ENCODE peak calls at places on chromosomes 12 and 14, in seven cellular contexts. W, Q, S, O, C, X and N are unnamed samples.

GRCh38 chr14:61385002-61385685 is 63.8 kb downstream of the PRKCH start:
- DNase-seq in W (peak), Q (peak), S (no peak), O (no peak), C (no peak), X (peak), N (no peak)

GRCh38 chr14:105065280-105066228 is at the start of gene GPR132:
- DNase-seq in W (peak), Q (peak), S (no peak), O (peak), C (no peak), X (no peak), N (no peak)

GRCh38 chr12:66072135-66072534 is 58.4 kb downstream of the LLPH start:
- DNase-seq in W (no peak), Q (no peak), S (no peak), O (no peak), C (no peak), X (no peak), N (no peak)

GRCh38 chr12:85369365-85370154 is 89.5 kb downstream of the ALX1 start:
- DNase-seq in W (no peak), Q (no peak), S (peak), O (no peak), C (peak), X (peak), N (no peak)

GRCh38 chr14:78606111-78606510 is 435.9 kb downstream of the NRXN3 start:
- DNase-seq in W (no peak), Q (no peak), S (peak), O (no peak), C (no peak), X (no peak), N (peak)

GRCh38 chr14:45810152-45810872 is 557.3 kb upstream of the MIS18BP1 start:
- DNase-seq in W (no peak), Q (no peak), S (no peak), O (no peak), C (peak), X (peak), N (no peak)

GRCh38 chr14:105325303-105325702 is 10.8 kb downstream of the PACS2 start:
- DNase-seq in W (no peak), Q (no peak), S (no peak), O (no peak), C (no peak), X (no peak), N (no peak)

GRCh38 chr14:53599221-53599945 is 357.2 kb downstream of the BMP4 start:
- DNase-seq in W (no peak), Q (no peak), S (peak), O (no peak), C (no peak), X (no peak), N (no peak)

GRCh38 chr12:87439990-87440827 is 589.0 kb downstream of the C12orf50 start:
- DNase-seq in W (no peak), Q (no peak), S (peak), O (no peak), C (no peak), X (no peak), N (peak)

GRCh38 chr14:51333901-51334432 is 93.9 kb downstream of the TMX1 start:
- DNase-seq in W (no peak), Q (no peak), S (no peak), O (no peak), C (no peak), X (no peak), N (no peak)

GRCh38 chr12:53717319-53717718 is 9.9 kb downstream of the CALCOCO1 start:
- DNase-seq in W (no peak), Q (no peak), S (no peak), O (no peak), C (no peak), X (no peak), N (no peak)

GRCh38 chr12:47222960-47223847 is 143.4 kb upstream of the AMIGO2 start:
- DNase-seq in W (no peak), Q (no peak), S (no peak), O (no peak), C (no peak), X (peak), N (no peak)

GRCh38 chr14:58978336-58978735 is 210.1 kb upstream of the DAAM1 start:
- DNase-seq in W (no peak), Q (no peak), S (no peak), O (no peak), C (no peak), X (no peak), N (no peak)

GRCh38 chr12:12224240-12224940 is 42.5 kb downstream of the LRP6 start:
- DNase-seq in W (no peak), Q (no peak), S (no peak), O (no peak), C (no peak), X (no peak), N (no peak)

GRCh38 chr12:51242896-51243295 is 4.3 kb downstream of the DAZAP2 start:
- DNase-seq in W (no peak), Q (no peak), S (no peak), O (no peak), C (no peak), X (no peak), N (no peak)

GRCh38 chr14:60220084-60220483 is 28.9 kb upstream of the PPM1A start:
- DNase-seq in W (no peak), Q (peak), S (no peak), O (no peak), C (no peak), X (no peak), N (no peak)

GRCh38 chr14:51395361-51395849 is 155.4 kb downstream of the TMX1 start:
- DNase-seq in W (no peak), Q (no peak), S (peak), O (no peak), C (no peak), X (peak), N (peak)

GRCh38 chr12:75960086-75960910 is 71.3 kb downstream of the PHLDA1 start:
- DNase-seq in W (no peak), Q (no peak), S (no peak), O (no peak), C (no peak), X (peak), N (no peak)

GRCh38 chr14:53874704-53875103 is 81.9 kb downstream of the BMP4 start:
- DNase-seq in W (no peak), Q (no peak), S (no peak), O (no peak), C (no peak), X (no peak), N (no peak)

GRCh38 chr14:71362920-71363584 is 455.8 kb downstream of the PCNX1 start:
- DNase-seq in W (no peak), Q (no peak), S (no peak), O (no peak), C (no peak), X (peak), N (no peak)

GRCh38 chr14:103846008-103846568 is 1.3 kb downstream of the PPP1R13B start:
- DNase-seq in W (no peak), Q (no peak), S (no peak), O (no peak), C (no peak), X (no peak), N (no peak)

GRCh38 chr14:89386214-89386886 is 30.7 kb downstream of the FOXN3 start:
- DNase-seq in W (no peak), Q (no peak), S (no peak), O (no peak), C (no peak), X (peak), N (peak)

GRCh38 chr12:66107451-66107915 is 23.1 kb downstream of the LLPH start:
- DNase-seq in W (peak), Q (peak), S (peak), O (peak), C (peak), X (peak), N (peak)

GRCh38 chr14:102590667-102591099 is 1.8 kb upstream of the RCOR1 start:
- DNase-seq in W (no peak), Q (no peak), S (no peak), O (no peak), C (no peak), X (no peak), N (no peak)

GRCh38 chr14:101236496-101237240 is 324.6 kb upstream of the DIO3 start:
- DNase-seq in W (no peak), Q (no peak), S (no peak), O (no peak), C (no peak), X (no peak), N (no peak)

GRCh38 chr12:67986632-67987031 is 2.6 kb upstream of the IFNG-AS1 start:
- DNase-seq in W (no peak), Q (no peak), S (no peak), O (no peak), C (no peak), X (no peak), N (no peak)

GRCh38 chr12:64194333-64195149 is 27.6 kb downstream of the KICS2 start:
- DNase-seq in W (no peak), Q (no peak), S (no peak), O (no peak), C (no peak), X (no peak), N (no peak)

GRCh38 chr14:96160030-96160912 is 44.4 kb upstream of the BDKRB2 start:
- DNase-seq in W (no peak), Q (no peak), S (no peak), O (no peak), C (no peak), X (no peak), N (no peak)